ENCODE peak calls at places on chromosome 4, in seven cellular contexts. K, J, N, C, A, I and Y are unnamed samples.

GRCh38 chr4:118787844-118788380 is 48.0 kb downstream of the SEC24D start:
- DNase-seq in K (no peak), J (no peak), N (no peak), C (no peak), A (no peak), I (no peak), Y (no peak)

GRCh38 chr4:75919914-75920313 is 17.7 kb upstream of the PPEF2 start:
- DNase-seq in K (no peak), J (no peak), N (no peak), C (peak; percentile 4), A (peak; percentile 30), I (no peak), Y (peak; percentile 65)

GRCh38 chr4:30720021-30720655 is at the start of gene PCDH7:
- DNase-seq in K (no peak), J (peak; percentile 77), N (peak; percentile 66), C (peak; percentile 91), A (peak; percentile 29), I (peak; percentile 52), Y (peak; percentile 47)

GRCh38 chr4:7238300-7238960 is 46.1 kb downstream of the SORCS2 start:
- DNase-seq in K (no peak), J (no peak), N (no peak), C (peak; percentile 10), A (no peak), I (no peak), Y (no peak)

GRCh38 chr4:168741281-168742173 is 244.7 kb downstream of the PALLD start:
- DNase-seq in K (no peak), J (no peak), N (no peak), C (no peak), A (no peak), I (no peak), Y (no peak)

GRCh38 chr4:84677093-84677492 is 94.2 kb downstream of the CDS1 start:
- DNase-seq in K (no peak), J (no peak), N (no peak), C (no peak), A (no peak), I (no peak), Y (no peak)

GRCh38 chr4:118280501-118281218 is 72.1 kb downstream of the PRSS12 start:
- DNase-seq in K (peak; percentile 71), J (no peak), N (no peak), C (peak; percentile 68), A (no peak), I (peak; percentile 76), Y (no peak)

GRCh38 chr4:152486414-152487389 is 49.2 kb downstream of the FBXW7 start:
- DNase-seq in K (no peak), J (no peak), N (no peak), C (no peak), A (no peak), I (no peak), Y (no peak)

GRCh38 chr4:128427832-128428366 is 140.3 kb upstream of the PGRMC2 start:
- DNase-seq in K (peak; percentile 74), J (no peak), N (no peak), C (peak; percentile 64), A (no peak), I (peak; percentile 72), Y (no peak)

GRCh38 chr4:69518102-69518501 is 22.4 kb upstream of the UGT2B4 start:
- DNase-seq in K (no peak), J (no peak), N (no peak), C (no peak), A (no peak), I (no peak), Y (no peak)

GRCh38 chr4:105896984-105897760 is 1.9 kb downstream of the NPNT start:
- DNase-seq in K (no peak), J (no peak), N (no peak), C (no peak), A (no peak), I (no peak), Y (no peak)
- H3K4me3 ChIP-seq in K (peak overlapping the region; percentile 64), J (no peak overlapping the region), N (peak overlapping the region; percentile 58), C (no peak overlapping the region), A (no peak overlapping the region), I (no peak overlapping the region), Y (no peak overlapping the region)

DNA sequence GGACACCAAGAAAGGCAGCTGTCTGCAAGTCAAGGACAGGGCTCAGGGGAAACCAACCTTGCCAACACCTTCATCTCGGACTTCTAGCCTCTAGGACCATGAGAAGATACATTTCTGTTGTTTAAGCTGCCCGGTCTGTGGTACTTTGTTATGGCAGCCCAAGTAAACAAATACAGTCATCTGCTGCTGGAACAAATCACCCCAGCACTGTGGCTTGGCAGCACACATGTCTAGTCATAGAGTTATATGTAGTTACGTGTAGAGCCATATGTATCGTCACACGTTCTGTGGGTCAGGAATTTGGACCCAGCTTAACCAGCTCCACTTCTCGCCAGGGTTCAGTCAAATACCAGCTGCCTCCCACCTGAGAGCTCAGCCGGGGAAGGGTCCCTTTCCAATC is 2.5 kb downstream of the HTT-AS start:
- DNase-seq in K (no peak), J (no peak), N (no peak), C (no peak), A (no peak), I (no peak), Y (no peak)
- TF ChIP-seq CTCF in K (no peak), J (no peak), N (no peak), C (no peak), A (no peak), I (no peak), Y (no peak)

DNA sequence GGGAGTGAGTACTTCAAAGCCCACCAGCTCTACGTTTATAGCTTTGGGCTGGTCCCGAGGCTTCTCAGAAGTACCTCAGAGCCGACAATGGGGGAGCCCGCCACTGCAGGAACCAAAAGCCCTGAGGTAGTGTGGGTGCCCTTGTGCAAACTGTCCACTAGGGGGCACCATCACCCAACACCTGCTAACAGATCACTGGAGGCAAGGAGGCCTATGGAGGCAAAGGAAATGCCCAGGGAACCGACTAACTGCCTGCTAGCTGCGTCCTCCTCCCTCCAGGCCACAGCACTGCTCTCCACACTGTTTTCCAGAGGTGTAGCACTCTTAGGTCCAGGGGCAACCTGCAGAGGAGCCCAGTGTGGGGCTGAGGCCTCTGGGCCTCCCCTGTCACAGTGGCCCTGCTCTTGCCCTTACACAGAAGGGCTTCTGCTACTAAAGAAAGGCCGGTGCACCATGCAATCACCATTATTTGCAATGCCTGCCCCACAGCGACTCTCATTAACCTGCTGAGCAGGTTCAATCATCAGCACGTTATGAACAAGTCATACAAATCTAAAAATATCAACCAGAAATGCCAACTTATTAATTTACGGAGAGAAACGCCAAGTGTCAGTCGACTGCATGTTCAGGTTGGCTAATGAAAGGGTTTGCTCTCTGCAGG is 159.1 kb downstream of the NSUN7 start:
- DNase-seq in K (peak; percentile 68), J (peak; percentile 78), N (no peak), C (peak; percentile 93), A (peak; percentile 51), I (peak; percentile 84), Y (peak; percentile 68)
- H3K27ac ChIP-seq in K (no peak overlapping the region), J (no peak overlapping the region), N (no peak overlapping the region), C (peak overlapping the region; percentile 44), A (no peak overlapping the region), I (no peak overlapping the region), Y (peak overlapping the region; percentile 8)

DNA sequence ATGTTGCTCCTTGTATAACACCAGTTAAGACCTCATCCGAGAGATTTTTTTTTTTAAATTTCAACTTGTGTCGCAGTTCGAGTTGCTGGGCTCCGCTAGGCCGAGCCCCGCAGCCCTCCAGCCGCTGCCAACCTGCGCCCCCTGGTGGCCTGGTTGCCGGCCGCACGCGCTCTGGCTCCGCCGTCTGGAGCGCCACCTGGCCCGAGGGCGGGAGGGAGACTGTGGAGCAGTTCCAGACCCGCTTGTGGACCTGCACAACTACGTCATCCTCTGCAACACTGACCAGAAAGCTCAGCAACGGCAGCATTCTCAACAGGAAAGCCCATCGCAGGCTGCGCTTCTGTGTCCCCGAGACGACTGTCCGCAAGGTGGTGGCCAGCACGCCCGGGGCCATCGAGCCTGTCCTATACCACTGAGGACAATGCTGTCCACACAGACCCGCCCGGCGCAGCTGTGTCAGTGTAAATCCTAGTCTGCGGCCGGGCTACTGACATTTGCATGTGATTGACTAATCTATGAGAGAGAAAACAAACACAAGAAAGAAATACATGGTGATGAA is 39.1 kb downstream of the ARL9 start:
- DNase-seq in K (peak; percentile 93), J (peak; percentile 93), N (peak; percentile 98), C (peak; percentile 53), A (peak; percentile 93), I (peak; percentile 92), Y (peak; percentile 80)
- H3K4me3 ChIP-seq in K (no peak overlapping the region), J (peak overlapping the region; percentile 42), N (peak overlapping the region; percentile 28), C (peak overlapping the region; percentile 43), A (peak overlapping the region; percentile 41), I (no peak overlapping the region), Y (peak overlapping the region; percentile 48)

DNA sequence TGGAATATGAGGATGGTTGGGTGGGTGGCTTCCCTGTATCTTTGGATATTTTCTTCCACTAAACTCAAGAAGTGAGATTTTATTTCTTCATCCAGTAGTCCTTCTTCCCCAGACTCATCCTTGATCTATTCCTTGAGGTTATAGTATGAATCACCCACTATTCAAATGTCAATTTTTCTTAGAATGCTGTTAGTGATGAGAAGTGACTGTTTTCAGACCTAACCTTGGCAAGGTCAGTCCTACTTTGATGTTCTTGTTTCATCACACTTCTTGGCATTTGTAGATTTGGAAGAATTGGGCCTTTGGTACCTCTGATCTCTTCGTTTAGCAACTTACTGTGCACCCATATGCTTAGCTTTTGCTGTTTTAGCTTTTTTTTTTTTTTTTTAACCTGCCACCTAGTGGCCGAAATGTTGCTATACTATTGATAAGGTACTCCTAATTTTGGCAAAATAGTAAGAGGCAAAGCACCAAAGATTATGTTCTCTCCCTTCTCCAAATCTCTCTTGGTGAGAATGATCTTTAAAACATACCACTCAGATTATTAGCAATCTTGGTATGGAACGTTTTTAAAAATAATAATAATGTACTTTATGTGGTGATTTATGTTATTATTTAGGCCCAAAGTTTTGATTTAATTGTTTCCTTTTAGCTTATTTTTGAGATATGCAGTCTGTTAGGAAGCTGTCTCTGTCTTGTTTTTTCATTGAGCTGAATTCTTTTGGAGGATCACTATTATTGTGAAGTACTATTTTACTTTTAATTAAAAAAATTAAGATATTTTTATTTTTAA is 16.5 kb downstream of the DCK start:
- DNase-seq in K (no peak), J (no peak), N (no peak), C (peak; percentile 49), A (no peak), I (no peak), Y (no peak)
- TF ChIP-seq CTCF in K (peak; percentile 83), J (peak; percentile 52), N (peak; percentile 30), C (peak; percentile 63), A (no peak), I (peak; percentile 73), Y (peak; percentile 74)